ENCODE peak calls at places on chromosomes 11 and 22, in seven cellular contexts. X is ACHN; E is Kasumi-1; C is NCI-H2081; P is stimulated activated CD4-positive, alpha-beta T cell treated with anti-CD3 and anti-CD28 coated beads, Interleukin-2, amount 100 ng/mL, for 24 hours; U is stimulated activated naive CD8-positive, alpha-beta T cell treated with anti-CD3 and anti-CD28 coated beads, Interleukin-15, amount 100 ng/mL, for 72 hours; Y is GM23248. K is an unnamed sample.

GRCh38 chr22:44342347-44342956 is 29.7 kb upstream of the SHISAL1 start:
- DNase-seq in P (no peak), E (no peak), C (no peak), U (no peak), Y (no peak), X (no peak), K (no peak)

GRCh38 chr11:92870241-92870826 is 99.1 kb upstream of the MTNR1B start:
- DNase-seq in X (no peak), E (no peak), Y (peak), C (no peak), P (no peak), U (no peak), K (no peak)

GRCh38 chr11:113884361-113884836 is 9.0 kb upstream of the USP28 start:
- DNase-seq in U (no peak), E (no peak), X (peak), Y (peak), C (no peak), P (no peak), K (no peak)

GRCh38 chr11:130473795-130474377 is 25.4 kb downstream of the ADAMTS15 start:
- DNase-seq in C (no peak), Y (no peak), U (no peak), X (no peak), P (no peak), E (no peak), K (no peak)

GRCh38 chr11:16883179-16883578 is 131.0 kb downstream of the PLEKHA7 start:
- DNase-seq in C (no peak), X (peak), U (no peak), P (no peak), E (peak), Y (no peak), K (peak)

GRCh38 chr22:19815823-19816290 is 38.8 kb downstream of the GNB1L start:
- DNase-seq in X (no peak), C (no peak), P (no peak), E (no peak), U (no peak), Y (no peak), K (no peak)

GRCh38 chr11:44989831-44990566 is 39.3 kb upstream of the TP53I11 start:
- DNase-seq in C (peak), X (no peak), E (no peak), U (no peak), Y (peak), P (no peak), K (no peak)

GRCh38 chr11:1151366-1152315 is 6.1 kb upstream of the MUC5AC start:
- DNase-seq in Y (peak), C (no peak), P (no peak), U (no peak), X (no peak), E (no peak), K (no peak)

GRCh38 chr11:134293119-134294113 is 17.2 kb downstream of the GLB1L3 start:
- DNase-seq in P (no peak), Y (no peak), E (no peak), C (no peak), X (no peak), U (no peak), K (no peak)

GRCh38 chr11:33716236-33716635 is 15.6 kb upstream of the C11orf91 start:
- DNase-seq in U (no peak), E (peak), X (peak), P (no peak), Y (peak), C (no peak), K (no peak)

GRCh38 chr11:70297341-70297740 is 26.9 kb downstream of the PPFIA1 start:
- DNase-seq in C (no peak), Y (peak), P (no peak), U (no peak), X (no peak), E (no peak), K (no peak)

GRCh38 chr11:129237456-129237855 is 45.3 kb upstream of the ARHGAP32 start:
- DNase-seq in X (no peak), U (no peak), E (no peak), P (no peak), Y (no peak), C (no peak), K (no peak)

GRCh38 chr22:40932396-40932795 is 18.8 kb upstream of the RBX1 start:
- DNase-seq in E (no peak), P (no peak), U (no peak), X (no peak), Y (no peak), C (no peak), K (no peak)

GRCh38 chr11:124884340-124884739 is 13.3 kb downstream of the ROBO4 start:
- DNase-seq in X (no peak), E (no peak), P (no peak), U (no peak), Y (no peak), C (no peak), K (no peak)

GRCh38 chr11:75245356-75246005 is 4.9 kb downstream of the TPBGL start:
- DNase-seq in C (no peak), E (no peak), Y (no peak), X (no peak), P (no peak), U (no peak), K (no peak)

GRCh38 chr22:46770151-46770641 is 7.7 kb downstream of the TBC1D22A start:
- DNase-seq in U (no peak), E (no peak), X (no peak), Y (no peak), C (no peak), P (no peak), K (no peak)

K was measured in A172.